ENCODE peak calls at places on chromosomes 12 and 14, in six cellular contexts. Y is A549, Z is mucosa of descending colon, S is AG04449, L is pancreas, O is cardiac fibroblast. I is an unnamed sample.

GRCh38 chr14:105448706-105449111 is 25.9 kb upstream of the CRIP2 start:
- DNase-seq in Y (peak), Z (peak), S (no peak), L (no peak), O (peak), I (peak)

GRCh38 chr12:9702239-9702638 is 30.7 kb downstream of the CLECL1 start:
- DNase-seq in Y (no peak), Z (peak), S (no peak), L (no peak), O (no peak), I (no peak)

GRCh38 chr14:50773632-50774541 is 57.1 kb downstream of the NIN start:
- DNase-seq in Y (peak), Z (no peak), S (no peak), L (peak), O (peak), I (peak)

GRCh38 chr12:3114671-3115070 is 37.5 kb downstream of the TSPAN9 start:
- DNase-seq in Y (no peak), Z (no peak), S (no peak), L (no peak), O (no peak), I (no peak)

GRCh38 chr14:35247777-35248475 is 44.3 kb upstream of the PSMA6 start:
- DNase-seq in Y (no peak), Z (no peak), S (no peak), L (no peak), O (no peak), I (no peak)

GRCh38 chr12:15163001-15163400 is 58.2 kb downstream of the RERG start:
- DNase-seq in Y (no peak), Z (no peak), S (no peak), L (no peak), O (no peak), I (no peak)

GRCh38 chr14:29810657-29811056 is 117.0 kb downstream of the PRKD1 start:
- DNase-seq in Y (no peak), Z (no peak), S (no peak), L (peak), O (no peak), I (peak)

GRCh38 chr14:89616425-89617141 is 199.6 kb upstream of the FOXN3 start:
- DNase-seq in Y (no peak), Z (no peak), S (no peak), L (no peak), O (peak), I (no peak)

GRCh38 chr14:55938249-55938791 is 179.9 kb upstream of the PELI2 start:
- DNase-seq in Y (no peak), Z (no peak), S (peak), L (no peak), O (peak), I (peak)

GRCh38 chr12:31590730-31591307 is at the start of gene DENND5B:
- DNase-seq in Y (peak), Z (peak), S (no peak), L (peak), O (peak), I (peak)

GRCh38 chr14:53545217-53545616 is 392.1 kb upstream of the DDHD1 start:
- DNase-seq in Y (no peak), Z (no peak), S (no peak), L (no peak), O (no peak), I (peak)

GRCh38 chr12:110561471-110562201 is 21.5 kb downstream of the PPTC7 start:
- DNase-seq in Y (no peak), Z (no peak), S (no peak), L (no peak), O (no peak), I (peak)

GRCh38 chr14:72739446-72740405 is 154.2 kb downstream of the DPF3 start:
- DNase-seq in Y (no peak), Z (no peak), S (no peak), L (no peak), O (no peak), I (no peak)

GRCh38 chr12:52245259-52245961 is 12.4 kb downstream of the KRT7 start:
- DNase-seq in Y (no peak), Z (no peak), S (no peak), L (peak), O (no peak), I (no peak)

GRCh38 chr12:109844983-109845841 is 12.0 kb upstream of the TRPV4 start:
- DNase-seq in Y (peak), Z (peak), S (no peak), L (peak), O (peak), I (peak)

GRCh38 chr12:14394317-14395058 is 29.0 kb downstream of the ATF7IP start:
- DNase-seq in Y (peak), Z (no peak), S (peak), L (peak), O (peak), I (no peak)

GRCh38 chr12:129106772-129107171 is 253.5 kb downstream of the GLT1D1 start:
- DNase-seq in Y (no peak), Z (no peak), S (no peak), L (no peak), O (no peak), I (no peak)

GRCh38 chr12:130933269-130933995 is 20.3 kb upstream of the ADGRD1 start:
- DNase-seq in Y (no peak), Z (no peak), S (no peak), L (no peak), O (no peak), I (no peak)

GRCh38 chr12:25839470-25839869 is 119.0 kb upstream of the RASSF8 start:
- DNase-seq in Y (no peak), Z (no peak), S (no peak), L (no peak), O (peak), I (no peak)

GRCh38 chr12:106446429-106447092 is 89.0 kb downstream of the POLR3B start:
- DNase-seq in Y (no peak), Z (no peak), S (no peak), L (no peak), O (no peak), I (no peak)

GRCh38 chr12:131674373-131674772 is 36.5 kb upstream of the SFSWAP start:
- DNase-seq in Y (no peak), Z (no peak), S (no peak), L (no peak), O (no peak), I (no peak)

GRCh38 chr14:100737526-100737925 is 10.8 kb downstream of the DLK1 start:
- DNase-seq in Y (no peak), Z (no peak), S (no peak), L (no peak), O (no peak), I (no peak)

GRCh38 chr12:132142679-132143327 is 1.3 kb downstream of the DDX51 start:
- DNase-seq in Y (no peak), Z (peak), S (no peak), L (peak), O (no peak), I (no peak)

GRCh38 chr12:82326905-82327503 is 31.2 kb downstream of the CCDC59 start:
- DNase-seq in Y (peak), Z (no peak), S (no peak), L (no peak), O (peak), I (peak)
- TF ChIP-seq CTCF in Y (peak), Z (peak), S (peak), L (peak), O (peak), I (peak)

GRCh38 chr12:115519359-115519758 is 758.1 kb downstream of the MED13L start:
- DNase-seq in Y (no peak), Z (no peak), S (no peak), L (no peak), O (no peak), I (no peak)
- H3K4me3 ChIP-seq in Y (no peak), Z (no peak), S (no peak), L (no peak), O (no peak), I (no peak)

DNA sequence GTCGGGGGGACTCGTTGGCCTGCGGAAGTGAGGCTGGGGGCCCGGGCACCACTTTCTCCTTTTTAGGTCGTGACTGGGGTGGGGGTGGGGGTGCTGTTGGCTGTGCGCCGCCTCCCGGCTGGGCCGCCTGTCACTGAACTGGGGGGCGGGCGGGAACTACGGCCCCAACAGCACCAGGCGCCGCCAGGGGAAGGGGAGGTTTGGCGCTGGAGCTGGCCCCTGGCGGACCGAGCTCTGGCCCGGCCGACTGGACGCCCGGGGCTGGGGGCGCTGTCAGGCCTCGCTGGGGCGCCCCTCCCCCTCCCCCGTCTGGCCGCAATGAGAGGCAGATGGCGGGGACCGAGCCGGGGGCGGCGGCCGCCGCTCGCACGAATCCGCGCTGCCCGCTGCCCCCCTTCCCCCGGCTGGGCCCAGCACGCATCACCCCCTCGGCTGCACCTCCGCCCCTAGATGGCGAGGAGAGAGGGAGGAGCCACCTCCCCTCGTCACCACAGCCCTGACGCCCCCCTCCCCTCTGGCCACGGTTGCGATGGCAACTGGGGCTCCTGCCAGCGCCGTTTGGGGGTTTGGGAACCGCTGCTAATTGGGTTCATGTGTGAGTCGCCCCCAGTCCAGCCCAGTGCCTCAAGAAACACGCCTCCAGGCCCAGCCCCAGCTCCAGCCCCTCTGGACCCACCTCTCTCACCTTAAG is 723 bp downstream of the NFATC4 start:
- DNase-seq in Y (no peak), Z (peak), S (peak), L (peak), O (peak), I (peak)
- TF ChIP-seq CTCF in Y (no peak), Z (no peak), S (no peak), L (no peak), O (no peak), I (peak)

GRCh38 chr12:116152268-116152667 is 125.2 kb downstream of the MED13L start:
- DNase-seq in Y (no peak), Z (no peak), S (peak), L (no peak), O (peak), I (peak)

GRCh38 chr12:116155383-116155782 is 122.1 kb downstream of the MED13L start:
- DNase-seq in Y (no peak), Z (no peak), S (no peak), L (no peak), O (no peak), I (no peak)

GRCh38 chr12:116156614-116157013 is 120.9 kb downstream of the MED13L start:
- DNase-seq in Y (no peak), Z (no peak), S (no peak), L (no peak), O (no peak), I (no peak)

GRCh38 chr12:116153096-116153495 is 124.4 kb downstream of the MED13L start:
- DNase-seq in Y (no peak), Z (no peak), S (no peak), L (no peak), O (no peak), I (no peak)

DNA sequence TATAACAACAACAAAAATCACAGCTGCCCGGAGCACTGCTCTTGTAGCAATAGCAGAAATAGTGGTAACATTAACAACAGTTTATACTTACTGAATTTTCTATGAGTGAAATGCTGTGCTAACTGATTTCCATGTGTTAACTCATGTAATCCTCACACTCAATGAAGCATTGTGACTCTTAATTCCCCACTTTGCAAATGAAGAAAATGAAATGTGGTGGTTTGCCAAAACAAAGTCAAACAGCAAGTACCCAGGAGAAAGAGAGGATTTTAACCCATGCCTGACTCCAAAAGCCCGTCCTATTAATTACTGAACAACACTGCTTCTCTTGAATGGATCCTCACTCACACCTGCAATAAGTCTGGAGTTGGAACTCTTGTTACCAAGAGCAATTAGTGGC is 123.5 kb downstream of the MED13L start:
- DNase-seq in Y (no peak), Z (no peak), S (no peak), L (no peak), O (no peak), I (no peak)
- H3K4me3 ChIP-seq in Y (no peak), Z (no peak), S (no peak), L (no peak), O (no peak), I (no peak)

GRCh38 chr12:50017653-50018052 is 7.6 kb downstream of the RACGAP1 start:
- DNase-seq in Y (no peak), Z (no peak), S (no peak), L (no peak), O (peak), I (peak)

GRCh38 chr12:50017047-50017446 is 8.2 kb downstream of the RACGAP1 start:
- DNase-seq in Y (no peak), Z (no peak), S (no peak), L (peak), O (peak), I (peak)

GRCh38 chr12:50018968-50019367 is 6.3 kb downstream of the RACGAP1 start:
- DNase-seq in Y (no peak), Z (no peak), S (no peak), L (no peak), O (no peak), I (no peak)

GRCh38 chr12:50014342-50014741 is 11.0 kb downstream of the RACGAP1 start:
- DNase-seq in Y (no peak), Z (no peak), S (no peak), L (no peak), O (no peak), I (no peak)

GRCh38 chr12:50013361-50014147 is 11.7 kb downstream of the RACGAP1 start:
- DNase-seq in Y (no peak), Z (no peak), S (no peak), L (no peak), O (no peak), I (no peak)
- TF ChIP-seq CTCF in Y (no peak), Z (no peak), S (no peak), L (no peak), O (no peak), I (no peak)

GRCh38 chr14:61357118-61357517 is 35.7 kb downstream of the PRKCH start:
- DNase-seq in Y (no peak), Z (no peak), S (no peak), L (no peak), O (no peak), I (no peak)
- H3K4me3 ChIP-seq in Y (no peak), Z (no peak), S (no peak), L (no peak), O (no peak), I (no peak)

GRCh38 chr12:66168410-66168809 is 1.4 kb downstream of the TMBIM4 start:
- DNase-seq in Y (no peak), Z (no peak), S (no peak), L (no peak), O (no peak), I (no peak)

GRCh38 chr12:66166561-66166960 is 3.2 kb downstream of the TMBIM4 start:
- DNase-seq in Y (no peak), Z (no peak), S (no peak), L (no peak), O (no peak), I (no peak)

GRCh38 chr12:66165141-66165540 is 4.7 kb downstream of the TMBIM4 start:
- DNase-seq in Y (no peak), Z (no peak), S (no peak), L (no peak), O (no peak), I (no peak)

GRCh38 chr12:66170606-66171005 is 810 bp upstream of the TMBIM4 start:
- DNase-seq in Y (no peak), Z (no peak), S (no peak), L (no peak), O (no peak), I (no peak)

GRCh38 chr12:66169221-66170170 is at the start of gene TMBIM4:
- DNase-seq in Y (peak), Z (peak), S (peak), L (peak), O (peak), I (peak)
- TF ChIP-seq CTCF in Y (peak), Z (peak), S (peak), L (peak), O (peak), I (peak)